ENCODE peak calls at places on chromosomes 1 and 21, in six cellular contexts. M is NCI-H1417, X is SIG-M5, W is astrocyte of the spinal cord, Z is naive B cell, P is kidney tubule cell. V is an unnamed sample.

GRCh38 chr1:205451202-205451601 is 4.6 kb downstream of the BLACAT1 start:
- DNase-seq in M (no peak), X (no peak), W (no peak), Z (no peak), P (no peak), V (no peak)

GRCh38 chr21:34598931-34599400 is 15.9 kb downstream of the RCAN1 start:
- DNase-seq in M (peak; percentile 41), X (no peak), W (peak; percentile 18), Z (no peak), P (peak; percentile 57), V (peak; percentile 21)

GRCh38 chr1:55684131-55684650 is 469.0 kb upstream of the USP24 start:
- DNase-seq in M (no peak), X (no peak), W (no peak), Z (no peak), P (no peak), V (no peak)

GRCh38 chr1:243851765-243852164 is 1.7 kb upstream of the AKT3 start:
- DNase-seq in M (peak; percentile 64), X (no peak), W (no peak), Z (no peak), P (no peak), V (peak; percentile 7)

GRCh38 chr1:172723251-172723650 is 64.3 kb downstream of the FASLG start:
- DNase-seq in M (no peak), X (no peak), W (peak; percentile 38), Z (no peak), P (no peak), V (no peak)

GRCh38 chr1:16961297-16962124 is 18.9 kb downstream of the MFAP2 start:
- DNase-seq in M (no peak), X (no peak), W (no peak), Z (no peak), P (no peak), V (no peak)

GRCh38 chr1:95122151-95122697 is 5.1 kb downstream of the TLCD4 start:
- DNase-seq in M (no peak), X (no peak), W (no peak), Z (no peak), P (no peak), V (no peak)

GRCh38 chr21:45393833-45394638 is 10.9 kb upstream of the COL18A1 start:
- DNase-seq in M (no peak), X (no peak), W (no peak), Z (no peak), P (no peak), V (no peak)

GRCh38 chr1:10738125-10738746 is 58.2 kb downstream of the CASZ1 start:
- DNase-seq in M (peak; percentile 54), X (no peak), W (no peak), Z (no peak), P (peak; percentile 12), V (no peak)

GRCh38 chr1:174204697-174205308 is 45.5 kb downstream of the RABGAP1L start:
- DNase-seq in M (no peak), X (peak; percentile 81), W (no peak), Z (no peak), P (no peak), V (peak; percentile 20)

GRCh38 chr1:53288247-53289049 is 39.4 kb downstream of the LRP8 start:
- DNase-seq in M (peak; percentile 63), X (no peak), W (no peak), Z (no peak), P (no peak), V (no peak)

GRCh38 chr1:234772345-234773147 is 162.6 kb upstream of the IRF2BP2 start:
- DNase-seq in M (no peak), X (peak; percentile 98), W (peak; percentile 99), Z (peak; percentile 62), P (peak; percentile 99), V (no peak)

GRCh38 chr1:184748767-184749166 is 5.9 kb downstream of the EDEM3 start:
- DNase-seq in M (no peak), X (no peak), W (no peak), Z (no peak), P (no peak), V (no peak)

GRCh38 chr1:200558866-200559459 is 61.6 kb downstream of the KIF14 start:
- DNase-seq in M (peak; percentile 57), X (no peak), W (peak; percentile 66), Z (peak; percentile 6), P (peak; percentile 70), V (peak; percentile 3)

GRCh38 chr21:43866659-43867331 is 1.8 kb downstream of the AGPAT3 start:
- DNase-seq in M (no peak), X (no peak), W (no peak), Z (no peak), P (peak; percentile 79), V (no peak)

GRCh38 chr1:206754011-206754410 is 16.6 kb upstream of the IL19 start:
- DNase-seq in M (no peak), X (no peak), W (no peak), Z (no peak), P (no peak), V (no peak)

GRCh38 chr1:63615809-63616420 is 22.7 kb downstream of the PGM1 start:
- DNase-seq in M (peak; percentile 83), X (no peak), W (peak; percentile 81), Z (peak; percentile 60), P (peak; percentile 75), V (peak; percentile 50)

GRCh38 chr1:111517464-111518225 is 14.2 kb upstream of the ADORA3 start:
- DNase-seq in M (peak; percentile 90), X (no peak), W (no peak), Z (no peak), P (no peak), V (no peak)

GRCh38 chr1:69794831-69795230 is 227.1 kb downstream of the LRRC7 start:
- DNase-seq in M (no peak), X (no peak), W (no peak), Z (no peak), P (no peak), V (no peak)